ENCODE peak calls at places on chromosomes 3 and 15, in ten cellular contexts. One of them, this sample, is unnamed.

GRCh38 chr3:183158552-183159006 is 4.0 kb downstream of the LAMP3 start:
- DNase-seq in ovary: no peak
- DNase-seq in ELF-1: no peak
- DNase-seq in caudate nucleus: no peak
- DNase-seq in HFFc6: no peak
- DNase-seq in foreskin fibroblast: peak
- DNase-seq in amygdala: no peak
- DNase-seq in fibroblast of lung: peak
- DNase-seq in right cardiac atrium: no peak
- DNase-seq in lower lobe of right lung: no peak
- DNase-seq in this sample: no peak

GRCh38 chr3:190552969-190553759 is 39.3 kb downstream of the IL1RAP start:
- DNase-seq in ovary: no peak
- DNase-seq in ELF-1: peak
- DNase-seq in caudate nucleus: no peak
- DNase-seq in HFFc6: no peak
- DNase-seq in foreskin fibroblast: no peak
- DNase-seq in amygdala: no peak
- DNase-seq in fibroblast of lung: no peak
- DNase-seq in right cardiac atrium: no peak
- DNase-seq in lower lobe of right lung: no peak
- DNase-seq in this sample: no peak

GRCh38 chr3:126538966-126539365 is 15.0 kb downstream of the CHST13 start:
- DNase-seq in ovary: no peak
- DNase-seq in ELF-1: no peak
- DNase-seq in caudate nucleus: no peak
- DNase-seq in HFFc6: no peak
- DNase-seq in foreskin fibroblast: no peak
- DNase-seq in amygdala: no peak
- DNase-seq in fibroblast of lung: no peak
- DNase-seq in right cardiac atrium: no peak
- DNase-seq in lower lobe of right lung: no peak
- DNase-seq in this sample: no peak

GRCh38 chr15:64989331-64990167 is at the start of gene SPG21:
- DNase-seq in ovary: peak
- DNase-seq in ELF-1: peak
- DNase-seq in caudate nucleus: peak
- DNase-seq in HFFc6: peak
- DNase-seq in foreskin fibroblast: peak
- DNase-seq in amygdala: peak
- DNase-seq in fibroblast of lung: peak
- DNase-seq in right cardiac atrium: peak
- DNase-seq in lower lobe of right lung: peak
- DNase-seq in this sample: peak

GRCh38 chr15:64911317-64912186 is at the start of gene ANKDD1A:
- DNase-seq in ovary: peak
- DNase-seq in ELF-1: peak
- DNase-seq in caudate nucleus: no peak
- DNase-seq in HFFc6: no peak
- DNase-seq in foreskin fibroblast: peak
- DNase-seq in amygdala: no peak
- DNase-seq in fibroblast of lung: peak
- DNase-seq in right cardiac atrium: peak
- DNase-seq in lower lobe of right lung: peak
- DNase-seq in this sample: peak

GRCh38 chr3:89260721-89261120 is 153.3 kb downstream of the EPHA3 start:
- DNase-seq in ovary: no peak
- DNase-seq in ELF-1: no peak
- DNase-seq in caudate nucleus: no peak
- DNase-seq in HFFc6: no peak
- DNase-seq in foreskin fibroblast: peak
- DNase-seq in amygdala: no peak
- DNase-seq in fibroblast of lung: no peak
- DNase-seq in right cardiac atrium: no peak
- DNase-seq in lower lobe of right lung: no peak
- DNase-seq in this sample: no peak

GRCh38 chr3:165395188-165395587 is 199.0 kb upstream of the SLITRK3 start:
- DNase-seq in ovary: no peak
- DNase-seq in ELF-1: no peak
- DNase-seq in caudate nucleus: no peak
- DNase-seq in HFFc6: no peak
- DNase-seq in foreskin fibroblast: no peak
- DNase-seq in amygdala: no peak
- DNase-seq in fibroblast of lung: no peak
- DNase-seq in right cardiac atrium: no peak
- DNase-seq in lower lobe of right lung: no peak
- DNase-seq in this sample: no peak

GRCh38 chr3:109178701-109179100 is 42.2 kb downstream of the C3orf85 start:
- DNase-seq in ovary: no peak
- DNase-seq in ELF-1: no peak
- DNase-seq in caudate nucleus: no peak
- DNase-seq in HFFc6: no peak
- DNase-seq in foreskin fibroblast: no peak
- DNase-seq in amygdala: no peak
- DNase-seq in fibroblast of lung: no peak
- DNase-seq in right cardiac atrium: no peak
- DNase-seq in lower lobe of right lung: no peak
- DNase-seq in this sample: no peak

GRCh38 chr15:79017953-79018352 is 72.6 kb downstream of the RASGRF1 start:
- DNase-seq in ovary: no peak
- DNase-seq in ELF-1: no peak
- DNase-seq in caudate nucleus: no peak
- DNase-seq in HFFc6: no peak
- DNase-seq in foreskin fibroblast: no peak
- DNase-seq in amygdala: no peak
- DNase-seq in fibroblast of lung: no peak
- DNase-seq in right cardiac atrium: no peak
- DNase-seq in lower lobe of right lung: peak
- DNase-seq in this sample: no peak

GRCh38 chr3:159762981-159763465 is 225.6 kb upstream of the IL12A start:
- DNase-seq in ovary: peak
- DNase-seq in ELF-1: peak
- DNase-seq in caudate nucleus: no peak
- DNase-seq in HFFc6: peak
- DNase-seq in foreskin fibroblast: peak
- DNase-seq in amygdala: no peak
- DNase-seq in fibroblast of lung: peak
- DNase-seq in right cardiac atrium: peak
- DNase-seq in lower lobe of right lung: peak
- DNase-seq in this sample: peak

GRCh38 chr15:26295331-26295730 is 432.2 kb upstream of the ATP10A start:
- DNase-seq in ovary: no peak
- DNase-seq in ELF-1: no peak
- DNase-seq in caudate nucleus: no peak
- DNase-seq in HFFc6: no peak
- DNase-seq in foreskin fibroblast: no peak
- DNase-seq in amygdala: peak
- DNase-seq in fibroblast of lung: no peak
- DNase-seq in right cardiac atrium: no peak
- DNase-seq in lower lobe of right lung: no peak
- DNase-seq in this sample: no peak

GRCh38 chr3:165669502-165669901 is 167.7 kb downstream of the BCHE start:
- DNase-seq in ovary: no peak
- DNase-seq in ELF-1: no peak
- DNase-seq in caudate nucleus: no peak
- DNase-seq in HFFc6: no peak
- DNase-seq in foreskin fibroblast: no peak
- DNase-seq in amygdala: no peak
- DNase-seq in fibroblast of lung: peak
- DNase-seq in right cardiac atrium: no peak
- DNase-seq in lower lobe of right lung: no peak
- DNase-seq in this sample: no peak

GRCh38 chr15:101536875-101537405 is 47.4 kb upstream of the PCSK6 start:
- DNase-seq in ovary: no peak
- DNase-seq in ELF-1: no peak
- DNase-seq in caudate nucleus: no peak
- DNase-seq in HFFc6: no peak
- DNase-seq in foreskin fibroblast: no peak
- DNase-seq in amygdala: no peak
- DNase-seq in fibroblast of lung: no peak
- DNase-seq in right cardiac atrium: no peak
- DNase-seq in lower lobe of right lung: no peak
- DNase-seq in this sample: no peak

GRCh38 chr3:113829576-113830354 is 8.8 kb upstream of the GRAMD1C start:
- DNase-seq in ovary: no peak
- DNase-seq in ELF-1: no peak
- DNase-seq in caudate nucleus: no peak
- DNase-seq in HFFc6: no peak
- DNase-seq in foreskin fibroblast: no peak
- DNase-seq in amygdala: no peak
- DNase-seq in fibroblast of lung: no peak
- DNase-seq in right cardiac atrium: no peak
- DNase-seq in lower lobe of right lung: no peak
- DNase-seq in this sample: no peak

GRCh38 chr15:33852094-33852493 is 116.2 kb upstream of the CHRM5 start:
- DNase-seq in ovary: no peak
- DNase-seq in ELF-1: no peak
- DNase-seq in caudate nucleus: no peak
- DNase-seq in HFFc6: peak
- DNase-seq in foreskin fibroblast: no peak
- DNase-seq in amygdala: no peak
- DNase-seq in fibroblast of lung: peak
- DNase-seq in right cardiac atrium: no peak
- DNase-seq in lower lobe of right lung: no peak
- DNase-seq in this sample: no peak

GRCh38 chr3:45592405-45592804 is 2.1 kb upstream of the LIMD1 start:
- DNase-seq in ovary: no peak
- DNase-seq in ELF-1: no peak
- DNase-seq in caudate nucleus: no peak
- DNase-seq in HFFc6: no peak
- DNase-seq in foreskin fibroblast: no peak
- DNase-seq in amygdala: no peak
- DNase-seq in fibroblast of lung: no peak
- DNase-seq in right cardiac atrium: no peak
- DNase-seq in lower lobe of right lung: no peak
- DNase-seq in this sample: no peak

GRCh38 chr3:161043343-161044035 is 61.7 kb downstream of the B3GALNT1 start:
- DNase-seq in ovary: no peak
- DNase-seq in ELF-1: no peak
- DNase-seq in caudate nucleus: no peak
- DNase-seq in HFFc6: no peak
- DNase-seq in foreskin fibroblast: no peak
- DNase-seq in amygdala: no peak
- DNase-seq in fibroblast of lung: no peak
- DNase-seq in right cardiac atrium: no peak
- DNase-seq in lower lobe of right lung: no peak
- DNase-seq in this sample: no peak

GRCh38 chr15:76330281-76330680 is 6.3 kb upstream of the ISL2 start:
- DNase-seq in ovary: no peak
- DNase-seq in ELF-1: peak
- DNase-seq in caudate nucleus: no peak
- DNase-seq in HFFc6: peak
- DNase-seq in foreskin fibroblast: peak
- DNase-seq in amygdala: no peak
- DNase-seq in fibroblast of lung: peak
- DNase-seq in right cardiac atrium: peak
- DNase-seq in lower lobe of right lung: no peak
- DNase-seq in this sample: peak

GRCh38 chr3:128480278-128480677 is 12.7 kb downstream of the GATA2 start:
- DNase-seq in ovary: no peak
- DNase-seq in ELF-1: no peak
- DNase-seq in caudate nucleus: no peak
- DNase-seq in HFFc6: no peak
- DNase-seq in foreskin fibroblast: no peak
- DNase-seq in amygdala: no peak
- DNase-seq in fibroblast of lung: no peak
- DNase-seq in right cardiac atrium: peak
- DNase-seq in lower lobe of right lung: no peak
- DNase-seq in this sample: no peak

GRCh38 chr3:11195201-11195600 is 40.9 kb downstream of the HRH1 start:
- DNase-seq in ovary: no peak
- DNase-seq in ELF-1: no peak
- DNase-seq in caudate nucleus: no peak
- DNase-seq in HFFc6: no peak
- DNase-seq in foreskin fibroblast: no peak
- DNase-seq in amygdala: no peak
- DNase-seq in fibroblast of lung: peak
- DNase-seq in right cardiac atrium: no peak
- DNase-seq in lower lobe of right lung: no peak
- DNase-seq in this sample: no peak

GRCh38 chr15:92817339-92817886 is 82.7 kb upstream of the CHD2 start:
- DNase-seq in ovary: no peak
- DNase-seq in ELF-1: no peak
- DNase-seq in caudate nucleus: no peak
- DNase-seq in HFFc6: no peak
- DNase-seq in foreskin fibroblast: no peak
- DNase-seq in amygdala: no peak
- DNase-seq in fibroblast of lung: peak
- DNase-seq in right cardiac atrium: no peak
- DNase-seq in lower lobe of right lung: no peak
- DNase-seq in this sample: no peak

GRCh38 chr3:64684715-64685261 is 3.0 kb downstream of the ADAMTS9 start:
- DNase-seq in ovary: peak
- DNase-seq in ELF-1: peak
- DNase-seq in caudate nucleus: no peak
- DNase-seq in HFFc6: no peak
- DNase-seq in foreskin fibroblast: peak
- DNase-seq in amygdala: no peak
- DNase-seq in fibroblast of lung: peak
- DNase-seq in right cardiac atrium: peak
- DNase-seq in lower lobe of right lung: peak
- DNase-seq in this sample: peak

GRCh38 chr3:112629425-112629824 is 11.5 kb downstream of the CCDC80 start:
- DNase-seq in ovary: peak
- DNase-seq in ELF-1: peak
- DNase-seq in caudate nucleus: no peak
- DNase-seq in HFFc6: peak
- DNase-seq in foreskin fibroblast: peak
- DNase-seq in amygdala: no peak
- DNase-seq in fibroblast of lung: peak
- DNase-seq in right cardiac atrium: peak
- DNase-seq in lower lobe of right lung: no peak
- DNase-seq in this sample: peak

GRCh38 chr3:131163-131889 is 65.2 kb upstream of the CHL1 start:
- DNase-seq in ovary: no peak
- DNase-seq in ELF-1: no peak
- DNase-seq in caudate nucleus: no peak
- DNase-seq in HFFc6: no peak
- DNase-seq in foreskin fibroblast: no peak
- DNase-seq in amygdala: no peak
- DNase-seq in fibroblast of lung: no peak
- DNase-seq in right cardiac atrium: peak
- DNase-seq in lower lobe of right lung: no peak
- DNase-seq in this sample: no peak

GRCh38 chr3:156687023-156687422 is 12.6 kb downstream of the TIPARP start:
- DNase-seq in ovary: no peak
- DNase-seq in ELF-1: no peak
- DNase-seq in caudate nucleus: no peak
- DNase-seq in HFFc6: no peak
- DNase-seq in foreskin fibroblast: no peak
- DNase-seq in amygdala: no peak
- DNase-seq in fibroblast of lung: no peak
- DNase-seq in right cardiac atrium: no peak
- DNase-seq in lower lobe of right lung: no peak
- DNase-seq in this sample: no peak

GRCh38 chr3:152269423-152270144 is 855 bp downstream of the MBNL1 start:
- DNase-seq in ovary: peak
- DNase-seq in ELF-1: peak
- DNase-seq in caudate nucleus: no peak
- DNase-seq in HFFc6: peak
- DNase-seq in foreskin fibroblast: peak
- DNase-seq in amygdala: no peak
- DNase-seq in fibroblast of lung: peak
- DNase-seq in right cardiac atrium: peak
- DNase-seq in lower lobe of right lung: peak
- DNase-seq in this sample: peak

GRCh38 chr15:61750271-61751084 is 309.8 kb downstream of the VPS13C start:
- DNase-seq in ovary: no peak
- DNase-seq in ELF-1: peak
- DNase-seq in caudate nucleus: no peak
- DNase-seq in HFFc6: no peak
- DNase-seq in foreskin fibroblast: no peak
- DNase-seq in amygdala: no peak
- DNase-seq in fibroblast of lung: no peak
- DNase-seq in right cardiac atrium: no peak
- DNase-seq in lower lobe of right lung: peak
- DNase-seq in this sample: no peak

GRCh38 chr3:192727032-192727847 is at the start of gene FGF12:
- DNase-seq in ovary: peak
- DNase-seq in ELF-1: peak
- DNase-seq in caudate nucleus: peak
- DNase-seq in HFFc6: no peak
- DNase-seq in foreskin fibroblast: no peak
- DNase-seq in amygdala: peak
- DNase-seq in fibroblast of lung: peak
- DNase-seq in right cardiac atrium: peak
- DNase-seq in lower lobe of right lung: peak
- DNase-seq in this sample: peak

This sample was measured in left ventricle myocardium superior.